ENCODE peak calls at places on chromosomes 1 and 21, in nine cellular contexts. M is H1, A is sigmoid colon, H is SK-N-SH, X is GM12878, N is transverse colon, J is tibial nerve, B is K562, V is stomach. Z is an unnamed sample. For H3K4me1, the result is how much of the 10 kb centered on the place peaks cover.

GRCh38 chr1:94884101-94884875 is 42.6 kb downstream of the CNN3 start:
- DNase-seq in M (peak), A (no peak), H (peak), X (no peak), N (no peak), J (no peak), B (no peak), V (peak), Z (no peak)

GRCh38 chr1:91768786-91769697 is 116.9 kb downstream of the TGFBR3 start:
- DNase-seq in M (no peak), A (no peak), H (no peak), X (no peak), N (no peak), J (no peak), B (peak), V (no peak), Z (no peak)

GRCh38 chr1:180632326-180633088 is 685 bp downstream of the XPR1 start:
- DNase-seq in M (peak), A (peak), H (peak), X (no peak), N (peak), J (peak), B (peak), V (peak), Z (peak)

GRCh38 chr1:214349781-214350180 is 68.8 kb downstream of the SMYD2 start:
- DNase-seq in M (no peak), A (no peak), H (no peak), X (no peak), N (no peak), J (no peak), B (no peak), V (no peak), Z (no peak)

GRCh38 chr1:237108299-237109040 is 66.5 kb downstream of the RYR2 start:
- DNase-seq in M (no peak), A (no peak), H (peak), X (no peak), N (no peak), J (no peak), B (no peak), V (no peak), Z (no peak)

GRCh38 chr1:197486948-197487347 is 218.9 kb downstream of the CRB1 start:
- DNase-seq in M (no peak), A (no peak), H (no peak), X (no peak), N (no peak), J (no peak), B (no peak), V (no peak), Z (no peak)

GRCh38 chr1:37159102-37159501 is 124.8 kb upstream of the GRIK3 start:
- DNase-seq in M (peak), A (no peak), H (no peak), X (no peak), N (no peak), J (no peak), B (peak), V (no peak), Z (no peak)

GRCh38 chr1:61208172-61208571 is 125.8 kb downstream of the NFIA start:
- DNase-seq in M (no peak), A (no peak), H (no peak), X (no peak), N (no peak), J (no peak), B (no peak), V (no peak), Z (no peak)

GRCh38 chr1:65632230-65632629 is 160.5 kb upstream of the PDE4B start:
- DNase-seq in M (no peak), A (no peak), H (no peak), X (no peak), N (no peak), J (no peak), B (no peak), V (no peak), Z (no peak)

GRCh38 chr1:228005511-228006033 is 1.2 kb upstream of the WNT3A start:
- DNase-seq in M (no peak), A (peak), H (peak), X (no peak), N (no peak), J (no peak), B (peak), V (peak), Z (no peak)

GRCh38 chr1:161342836-161343235 is 24.8 kb downstream of the CFAP126 start:
- DNase-seq in M (no peak), A (no peak), H (no peak), X (no peak), N (no peak), J (no peak), B (no peak), V (no peak), Z (no peak)

GRCh38 chr1:37752213-37752582 is 12.7 kb downstream of the EPHA10 start:
- DNase-seq in M (peak), A (no peak), H (peak), X (no peak), N (no peak), J (no peak), B (no peak), V (no peak), Z (no peak)

GRCh38 chr1:11873954-11874562 is 15.3 kb upstream of the NPPB start:
- DNase-seq in M (no peak), A (no peak), H (no peak), X (no peak), N (no peak), J (no peak), B (no peak), V (no peak), Z (no peak)

GRCh38 chr1:9292361-9293240 is at the start of gene SPSB1:
- DNase-seq in M (peak), A (peak), H (peak), X (no peak), N (peak), J (peak), B (peak), V (peak), Z (no peak)

GRCh38 chr1:194366705-194367104 is 1180.3 kb upstream of the B3GALT2 start:
- DNase-seq in M (no peak), A (no peak), H (no peak), X (no peak), N (no peak), J (no peak), B (no peak), V (no peak), Z (no peak)

GRCh38 chr1:156765664-156766063 is 1.7 kb upstream of the PRCC start:
- DNase-seq in M (no peak), A (no peak), H (no peak), X (no peak), N (no peak), J (no peak), B (no peak), V (no peak), Z (peak)

GRCh38 chr21:34737115-34737514 is 68.3 kb downstream of the CLIC6 start:
- DNase-seq in M (no peak), A (no peak), H (no peak), X (no peak), N (no peak), J (no peak), B (no peak), V (no peak), Z (no peak)

GRCh38 chr1:115242543-115242942 is 95.5 kb downstream of the NGF start:
- DNase-seq in M (no peak), A (no peak), H (no peak), X (no peak), N (no peak), J (no peak), B (no peak), V (no peak), Z (no peak)

GRCh38 chr1:186535388-186536133 is 74.6 kb upstream of the PDC start:
- DNase-seq in M (no peak), A (no peak), H (no peak), X (no peak), N (no peak), J (no peak), B (no peak), V (no peak), Z (no peak)

GRCh38 chr1:34985063-34985770 is at the start of gene TMEM35B:
- DNase-seq in M (peak), A (peak), H (peak), X (no peak), N (peak), J (peak), B (peak), V (peak), Z (peak)

GRCh38 chr1:110554871-110555801 is 36.2 kb upstream of the KCNA10 start:
- DNase-seq in M (peak), A (no peak), H (peak), X (no peak), N (peak), J (peak), B (peak), V (peak), Z (no peak)
- TF ChIP-seq EP300 in M (no peak), A (no peak), H (no peak), X (no peak), N (no peak), J (no peak), B (no peak), V (no peak), Z (no peak)

GRCh38 chr21:38909929-38910328 is 104.2 kb downstream of the ETS2 start:
- DNase-seq in M (no peak), A (no peak), H (no peak), X (no peak), N (no peak), J (no peak), B (no peak), V (no peak), Z (no peak)
- H3K4me1 ChIP-seq in M (under half), A (under half), H (under half), X (under half), N (half or more), J (under half), B (under half), V (under half), Z (half or more)

DNA sequence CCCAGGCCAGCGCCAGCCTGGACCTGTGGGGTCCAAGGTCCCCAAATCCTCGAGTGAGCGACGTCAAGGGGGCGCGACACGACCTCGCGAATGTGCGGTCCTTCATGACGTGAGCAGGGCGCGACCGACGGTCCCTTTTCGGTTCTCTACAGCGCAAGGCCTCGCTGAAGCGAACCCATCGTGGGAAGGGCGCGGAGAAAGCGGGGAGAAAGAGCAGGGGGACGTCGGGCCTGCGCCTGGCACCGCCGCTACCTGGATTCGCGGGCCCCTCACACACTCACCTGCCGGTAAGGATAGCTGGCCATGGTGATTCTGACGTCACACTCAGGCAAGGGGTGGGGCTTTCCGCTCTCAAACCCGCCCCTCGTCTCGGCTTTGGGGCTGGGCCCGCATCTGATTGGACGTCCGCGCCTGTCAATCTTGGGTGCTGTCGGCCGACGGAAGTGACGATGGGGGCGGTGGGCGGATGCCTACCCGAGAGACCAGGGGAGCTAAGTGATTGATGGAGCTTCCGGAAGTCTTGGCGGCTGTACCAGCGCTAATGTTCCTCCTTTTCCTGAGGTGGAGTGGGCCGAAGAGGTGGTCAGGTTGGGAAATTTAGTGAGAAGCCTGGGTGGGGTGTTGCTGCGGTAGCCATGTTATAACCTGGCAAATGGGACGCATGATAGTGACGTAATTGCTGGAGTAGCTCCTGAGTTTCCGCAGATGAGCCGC is at the start of gene PEF1:
- DNase-seq in M (peak), A (peak), H (peak), X (peak), N (peak), J (peak), B (peak), V (peak), Z (peak)
- TF ChIP-seq CTCF in M (no peak), A (no peak), H (no peak), X (no peak), N (no peak), J (no peak), B (no peak), V (no peak), Z (no peak)

GRCh38 chr21:33028759-33029511 is 3.2 kb downstream of the OLIG2 start:
- DNase-seq in M (peak), A (peak), H (no peak), X (no peak), N (no peak), J (no peak), B (no peak), V (no peak), Z (no peak)
- TF ChIP-seq EP300 in M (no peak), A (no peak), H (no peak), X (no peak), N (no peak), J (no peak), B (no peak), V (no peak), Z (no peak)

GRCh38 chr1:27604579-27605299 is 795 bp upstream of the AHDC1 start:
- DNase-seq in M (peak), A (no peak), H (no peak), X (no peak), N (no peak), J (no peak), B (no peak), V (no peak), Z (no peak)
- H3K4me1 ChIP-seq in M (under half), A (under half), H (under half), X (under half), N (under half), J (half or more), B (half or more), V (half or more), Z (half or more)